ENCODE peak calls at places on chromosomes 6 and 20, in six cellular contexts. J is progenitor cell of endocrine pancreas, A is AG04450, C is epithelial cell of esophagus, U is heart left ventricle, W is RWPE1. V is an unnamed sample.

GRCh38 chr6:108655840-108656650 is 95.3 kb downstream of the FOXO3 start:
- DNase-seq in W (no peak), C (no peak), A (peak), J (no peak), U (no peak), V (no peak)

GRCh38 chr6:83702749-83703148 is 6.2 kb downstream of the SNAP91 start:
- DNase-seq in A (no peak), W (no peak), J (no peak), C (no peak), U (no peak), V (no peak)

GRCh38 chr6:85569323-85569722 is 24.3 kb downstream of the SNX14 start:
- DNase-seq in A (no peak), W (peak), J (no peak), U (no peak), C (peak), V (no peak)

GRCh38 chr6:85641522-85641915 is 1.2 kb downstream of the SYNCRIP start:
- DNase-seq in W (no peak), U (no peak), C (peak), A (no peak), J (no peak), V (peak)

GRCh38 chr6:134381926-134382325 is 64.0 kb upstream of the SGK1 start:
- DNase-seq in U (no peak), J (no peak), A (no peak), C (no peak), W (no peak), V (peak)

GRCh38 chr20:11814276-11814675 is 103.4 kb upstream of the BTBD3 start:
- DNase-seq in W (peak), A (peak), C (peak), U (no peak), J (no peak), V (no peak)

GRCh38 chr6:127971945-127972391 is 71.1 kb upstream of the THEMIS start:
- DNase-seq in W (peak), U (no peak), A (peak), J (no peak), C (peak), V (peak)

GRCh38 chr20:61525781-61526431 is 273.8 kb downstream of the CDH4 start:
- DNase-seq in U (no peak), J (no peak), C (no peak), A (peak), W (no peak), V (no peak)

GRCh38 chr6:47520282-47520681 is 42.7 kb downstream of the CD2AP start:
- DNase-seq in J (no peak), C (no peak), A (no peak), U (no peak), W (no peak), V (no peak)

DNA sequence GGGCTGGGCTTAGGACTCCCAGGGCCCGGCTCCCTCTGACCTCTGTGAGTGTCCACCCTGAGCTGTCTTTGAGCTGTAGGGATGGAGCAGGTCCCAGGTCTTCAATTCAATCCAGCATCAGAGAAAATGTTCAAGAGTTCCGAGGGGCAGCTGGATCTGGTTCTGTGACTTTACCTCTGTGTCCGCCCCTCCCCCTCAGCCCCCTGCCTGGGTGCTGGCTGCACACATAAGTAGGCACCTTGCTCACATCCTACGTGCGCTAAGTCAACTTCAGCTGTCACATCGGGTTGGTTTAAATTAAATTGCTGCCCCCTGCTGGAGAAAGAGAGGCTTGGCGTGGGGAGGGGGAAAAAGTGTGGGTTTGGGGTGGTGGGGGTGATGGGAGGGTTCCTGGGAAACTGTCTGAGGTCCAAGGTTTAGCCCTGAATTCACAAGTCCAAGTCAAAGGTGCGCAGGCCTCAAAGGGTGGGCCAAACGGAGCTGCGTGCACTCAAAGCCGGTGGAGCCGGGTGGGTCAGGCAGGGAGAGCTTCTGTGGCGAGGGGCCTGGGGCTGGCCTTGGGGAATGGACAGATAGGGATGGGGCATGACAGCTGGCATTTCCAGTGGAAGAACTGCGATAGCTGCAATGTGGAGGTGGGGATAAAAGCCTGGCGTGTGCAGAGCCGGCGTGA is 3.0 kb downstream of the WFDC5 start:
- DNase-seq in U (no peak), A (no peak), J (no peak), C (peak), W (no peak), V (peak)
- TF ChIP-seq CTCF in U (peak), A (peak), J (peak), C (peak), W (peak), V (peak)

GRCh38 chr6:159522877-159523547 is 170.0 kb downstream of the SOD2 start:
- DNase-seq in C (no peak), W (no peak), J (no peak), A (no peak), U (no peak), V (no peak)
- TF ChIP-seq CTCF in C (no peak), W (no peak), J (no peak), A (no peak), U (no peak), V (no peak)

GRCh38 chr6:119966484-119966883 is 616.9 kb upstream of the MAN1A1 start:
- DNase-seq in W (no peak), J (no peak), C (peak), U (no peak), A (no peak), V (peak)
- TF ChIP-seq CTCF in W (no peak), J (no peak), C (no peak), U (no peak), A (peak), V (no peak)

GRCh38 chr6:16927205-16927604 is 165.9 kb upstream of the ATXN1 start:
- DNase-seq in A (no peak), J (no peak), C (no peak), U (no peak), W (no peak), V (no peak)
- TF ChIP-seq CTCF in A (no peak), J (no peak), C (no peak), U (no peak), W (no peak), V (no peak)